ENCODE peak calls at places on chromosomes 13 and 19, in four cellular contexts. P, K, E and H are unnamed samples.

GRCh38 chr19:12513531-12514061 is 29.0 kb upstream of the ZNF709 start:
- DNase-seq in P (no peak), K (peak; percentile 21), E (no peak), H (no peak)

GRCh38 chr19:3783660-3784584 is 2.3 kb downstream of the MATK start:
- DNase-seq in P (no peak), K (no peak), E (no peak), H (no peak)

GRCh38 chr19:10450191-10450852 is 30.0 kb downstream of the PDE4A start:
- DNase-seq in P (no peak), K (no peak), E (no peak), H (no peak)

GRCh38 chr19:5130371-5131030 is 161.6 kb downstream of the KDM4B start:
- DNase-seq in P (no peak), K (peak; percentile 43), E (peak; percentile 30), H (no peak)

GRCh38 chr19:3851254-3852176 is 17.3 kb downstream of the ZFR2 start:
- DNase-seq in P (no peak), K (no peak), E (no peak), H (no peak)

GRCh38 chr13:110689041-110689440 is 16.9 kb downstream of the CARS2 start:
- DNase-seq in P (no peak), K (no peak), E (no peak), H (no peak)

GRCh38 chr13:41668130-41668757 is 210.9 kb downstream of the RGCC start:
- DNase-seq in P (peak; percentile 69), K (peak; percentile 52), E (no peak), H (peak; percentile 59)

GRCh38 chr13:113573065-113573464 is 11.5 kb upstream of the TFDP1 start:
- DNase-seq in P (no peak), K (no peak), E (no peak), H (peak; percentile 4)

GRCh38 chr13:36601186-36601585 is 72.6 kb upstream of the SERTM1 start:
- DNase-seq in P (no peak), K (no peak), E (no peak), H (no peak)

GRCh38 chr19:47719047-47719885 is 6.0 kb downstream of the EHD2 start:
- DNase-seq in P (no peak), K (peak; percentile 65), E (no peak), H (peak; percentile 88)

GRCh38 chr13:26300140-26300539 is 46.2 kb downstream of the CDK8 start:
- DNase-seq in P (no peak), K (no peak), E (no peak), H (no peak)

GRCh38 chr19:16367269-16367683 is 42.6 kb downstream of the KLF2 start:
- DNase-seq in P (no peak), K (no peak), E (no peak), H (no peak)

GRCh38 chr13:73038064-73038463 is 20.7 kb upstream of the KLF5 start:
- DNase-seq in P (no peak), K (no peak), E (no peak), H (no peak)

GRCh38 chr19:41405776-41406175 is 8.2 kb downstream of the BCKDHA start:
- DNase-seq in P (no peak), K (no peak), E (no peak), H (no peak)

GRCh38 chr13:75636339-75637095 is 387 bp downstream of the LMO7 start:
- DNase-seq in P (no peak), K (peak; percentile 29), E (no peak), H (no peak)

GRCh38 chr19:33622505-33622808 is 704 bp downstream of the CHST8 start:
- DNase-seq in P (no peak), K (no peak), E (no peak), H (no peak)

GRCh38 chr13:111485491-111486250 is 165.2 kb downstream of the TEX29 start:
- DNase-seq in P (no peak), K (no peak), E (no peak), H (peak; percentile 31)

GRCh38 chr19:38492147-38492813 is 58.8 kb downstream of the RYR1 start:
- DNase-seq in P (no peak), K (no peak), E (no peak), H (no peak)